ENCODE peak calls at places on chromosome 11, in five cellular contexts. X is upper lobe of right lung, Q is aorta, T is psoas muscle, Y is uterus. U is an unnamed sample. For H3K4me1, the result is how much of the 10 kb centered on the place peaks cover.

GRCh38 chr11:95108159-95108611 is 18.5 kb downstream of the ENDOD1 start:
- DNase-seq in X (no peak), Q (peak), T (peak), Y (peak), U (peak)

GRCh38 chr11:129275825-129276224 is 83.7 kb upstream of the ARHGAP32 start:
- DNase-seq in X (no peak), Y (no peak), Q (no peak), T (no peak), U (no peak)

GRCh38 chr11:94583213-94583884 is 16.2 kb downstream of the PIWIL4 start:
- DNase-seq in X (no peak), Y (no peak), Q (no peak), T (no peak), U (no peak)

GRCh38 chr11:66841861-66842260 is 1.4 kb upstream of the RCE1 start:
- DNase-seq in T (no peak), Q (no peak), Y (no peak), X (no peak), U (peak)

GRCh38 chr11:36333897-36334296 is 37.8 kb downstream of the PRR5L start:
- DNase-seq in Y (no peak), Q (no peak), T (no peak), X (no peak), U (no peak)

GRCh38 chr11:111801135-111801534 is 34.9 kb upstream of the PPP2R1B start:
- DNase-seq in Q (no peak), Y (no peak), X (no peak), T (no peak), U (no peak)

GRCh38 chr11:85779956-85780640 is 30.8 kb downstream of the SYTL2 start:
- DNase-seq in T (no peak), X (no peak), Y (no peak), Q (no peak), U (no peak)

GRCh38 chr11:92839450-92839849 is 130.0 kb upstream of the MTNR1B start:
- DNase-seq in X (no peak), Y (no peak), Q (no peak), T (no peak), U (no peak)

GRCh38 chr11:113874096-113874919 is 1.1 kb downstream of the USP28 start:
- DNase-seq in T (no peak), Y (no peak), Q (no peak), X (no peak), U (no peak)

GRCh38 chr11:8870461-8871282 is 40.3 kb upstream of the AKIP1 start:
- DNase-seq in T (peak), X (peak), Q (peak), Y (peak), U (peak)

GRCh38 chr11:48207881-48208280 is 8.7 kb upstream of the OR4B1 start:
- DNase-seq in X (no peak), Q (no peak), Y (no peak), T (no peak), U (no peak)

GRCh38 chr11:66987158-66987620 is 12.1 kb downstream of the C11orf86 start:
- DNase-seq in T (peak), Q (no peak), Y (no peak), X (no peak), U (no peak)

GRCh38 chr11:19939415-19939929 is 220.8 kb downstream of the DBX1 start:
- DNase-seq in X (no peak), Q (no peak), Y (no peak), T (no peak), U (no peak)

GRCh38 chr11:59102259-59102765 is 4.7 kb upstream of the FAM111B start:
- DNase-seq in X (peak), Y (peak), T (peak), Q (peak), U (peak)

GRCh38 chr11:78094250-78094649 is 14.6 kb upstream of the NDUFC2 start:
- DNase-seq in X (no peak), T (no peak), Y (no peak), Q (no peak), U (no peak)

GRCh38 chr11:88411265-88411664 is 73.7 kb upstream of the CTSC start:
- DNase-seq in X (no peak), Y (no peak), Q (no peak), T (no peak), U (no peak)

GRCh38 chr11:128095459-128096096 is 491.8 kb downstream of the ETS1 start:
- DNase-seq in T (no peak), Q (no peak), X (no peak), Y (no peak), U (no peak)

GRCh38 chr11:122721964-122722266 is 66.4 kb downstream of the UBASH3B start:
- DNase-seq in T (no peak), X (no peak), Y (no peak), Q (no peak), U (no peak)

GRCh38 chr11:35927730-35928129 is 16.1 kb upstream of the LDLRAD3 start:
- DNase-seq in X (peak), T (peak), Q (peak), Y (peak), U (peak)

GRCh38 chr11:28696591-28696990 is 588.4 kb downstream of the METTL15 start:
- DNase-seq in Q (no peak), T (no peak), Y (no peak), X (no peak), U (no peak)

GRCh38 chr11:88455974-88456373 is 118.4 kb upstream of the CTSC start:
- DNase-seq in T (no peak), Y (no peak), Q (no peak), X (no peak), U (no peak)

GRCh38 chr11:76588455-76589325 is 81.9 kb downstream of the LRRC32 start:
- DNase-seq in T (peak), X (peak), Y (peak), Q (no peak), U (peak)

GRCh38 chr11:1533342-1533725 is 38.7 kb downstream of the DUSP8 start:
- DNase-seq in Y (no peak), X (no peak), Q (no peak), T (no peak), U (no peak)
- H3K4me1 ChIP-seq in Y (under half), X (under half), Q (under half), T (half or more), U (under half)

DNA sequence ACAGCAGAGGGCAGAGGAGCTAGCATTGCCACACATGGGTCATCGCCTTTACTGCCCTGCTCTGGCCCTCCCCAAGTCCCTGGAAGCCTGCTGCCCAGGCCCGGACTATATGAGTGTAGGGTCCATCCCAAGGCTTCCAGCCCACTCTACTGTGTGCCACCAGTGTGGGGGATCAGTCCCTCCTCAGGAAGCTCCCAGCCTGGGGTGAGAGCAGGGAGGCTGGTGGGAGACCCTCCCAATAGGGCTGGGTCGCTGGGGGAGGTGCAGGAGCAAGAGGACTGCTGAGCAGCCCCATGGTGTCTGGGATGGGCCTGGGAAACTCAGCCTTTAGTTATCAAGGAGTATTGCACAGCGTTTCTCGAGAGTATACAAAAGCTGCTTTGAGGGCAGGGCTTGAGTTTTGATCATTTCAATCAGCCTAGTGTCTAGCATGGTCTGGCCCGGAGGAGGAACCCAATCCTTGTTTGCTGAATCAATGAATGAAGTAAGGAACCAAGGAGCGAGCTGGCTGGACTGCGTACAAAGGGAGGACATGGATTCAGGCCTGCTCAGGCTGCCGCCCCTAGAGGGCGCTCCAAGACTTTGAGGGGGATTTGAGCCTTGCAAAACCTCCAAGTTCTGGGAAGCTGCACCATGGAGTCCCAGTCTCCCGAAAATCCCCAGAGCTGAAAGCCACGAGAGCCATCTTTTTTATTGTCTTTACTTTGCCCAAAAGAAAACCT is 89.0 kb upstream of the PARVA start:
- DNase-seq in X (peak), T (peak), Q (peak), Y (peak), U (peak)
- H3K4me3 ChIP-seq in X (no peak), T (no peak), Q (no peak), Y (no peak), U (no peak)

DNA sequence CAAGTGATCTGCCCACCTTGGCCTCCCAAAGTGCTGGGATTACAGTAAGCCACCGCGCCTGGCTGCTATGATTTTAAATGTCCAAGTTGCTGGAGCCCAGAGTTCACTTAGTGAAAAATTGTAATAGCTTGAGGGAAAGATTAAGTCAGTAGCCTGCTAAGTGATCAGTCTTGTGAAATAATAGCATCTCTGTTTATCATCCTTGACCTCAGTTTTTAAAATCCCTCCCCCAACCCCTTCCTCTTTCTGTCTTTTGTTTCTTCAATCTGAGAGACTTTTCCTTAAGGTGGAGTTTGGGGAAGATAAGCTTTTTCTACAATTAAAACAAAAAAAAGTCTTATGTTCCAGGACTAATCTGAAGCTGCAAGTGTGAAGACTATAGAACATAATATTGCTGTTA is 6.4 kb downstream of the HIPK3 start:
- DNase-seq in Y (no peak), T (no peak), Q (no peak), X (no peak), U (no peak)
- H3K4me1 ChIP-seq in Y (under half), T (half or more), Q (under half), X (half or more), U (under half)

GRCh38 chr11:65612691-65613090 is 1.3 kb downstream of the MAP3K11 start:
- DNase-seq in T (no peak), Y (no peak), Q (no peak), X (no peak), U (no peak)

GRCh38 chr11:65609711-65610110 is 4.3 kb downstream of the MAP3K11 start:
- DNase-seq in Y (no peak), Q (no peak), T (no peak), X (no peak), U (no peak)

GRCh38 chr11:65609236-65609635 is 4.8 kb downstream of the MAP3K11 start:
- DNase-seq in Y (no peak), X (no peak), T (no peak), Q (no peak), U (no peak)

GRCh38 chr11:65611758-65612603 is 2.0 kb downstream of the MAP3K11 start:
- DNase-seq in Y (no peak), X (no peak), Q (no peak), T (no peak), U (no peak)

DNA sequence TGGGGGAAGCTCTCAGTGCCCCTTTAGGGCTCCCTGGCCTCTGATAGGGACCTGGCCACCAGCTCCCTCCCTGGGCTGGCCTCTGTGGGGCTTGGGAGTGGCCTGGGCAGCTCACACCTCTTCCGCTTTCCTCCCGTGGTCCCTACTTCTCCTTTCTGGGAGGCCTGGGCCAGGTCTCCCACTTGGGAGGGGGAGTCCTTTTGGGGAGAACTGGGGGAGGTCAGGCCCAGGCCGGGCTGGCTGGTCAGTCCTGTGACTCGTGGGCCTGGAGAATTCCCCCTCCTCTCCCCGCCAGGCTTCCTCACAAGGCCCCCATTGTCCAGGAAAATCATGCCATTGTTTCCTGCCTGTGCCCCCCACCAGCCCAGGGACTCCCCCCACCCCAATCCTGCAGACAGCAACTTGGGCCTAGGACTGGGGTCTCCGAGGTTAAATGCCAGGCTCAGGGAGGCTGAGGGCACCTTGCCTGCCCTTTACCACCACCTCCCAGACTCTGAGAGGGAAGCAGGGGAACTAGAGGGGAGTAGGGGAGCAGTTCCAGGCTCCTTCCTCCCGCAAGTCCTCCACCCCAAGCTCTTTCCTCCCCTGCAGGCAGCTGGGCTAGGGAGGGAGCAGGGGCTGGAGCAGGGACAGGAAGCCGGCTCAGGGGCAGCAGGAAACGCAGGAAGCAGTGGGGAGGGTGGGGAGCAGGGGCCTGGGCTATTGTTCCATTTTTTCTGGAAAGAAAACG is 2.8 kb downstream of the MAP3K11 start:
- DNase-seq in X (peak), Q (no peak), T (no peak), Y (no peak), U (peak)
- H3K4me3 ChIP-seq in X (peak), Q (no peak), T (peak), Y (peak), U (peak)

DNA sequence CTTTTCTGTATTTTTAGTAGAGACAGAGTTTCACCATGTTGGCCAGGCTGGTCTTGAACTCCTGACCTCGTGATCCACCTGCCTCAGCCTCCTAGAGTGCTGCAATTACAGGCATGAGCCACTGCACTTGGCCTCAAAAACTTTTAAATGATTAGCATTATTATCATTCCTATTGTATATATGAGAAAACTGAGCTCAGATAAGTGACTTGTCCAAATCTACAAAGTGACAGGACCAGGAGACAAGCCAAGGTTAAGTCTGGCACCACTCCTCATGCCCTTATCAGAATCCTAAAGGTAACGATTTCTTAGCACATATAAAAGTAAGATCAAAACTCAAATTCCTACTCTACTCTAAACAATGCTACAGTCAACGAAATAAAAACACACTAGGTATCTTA is 32.2 kb upstream of the CHRNA10 start:
- DNase-seq in T (no peak), Y (no peak), X (no peak), Q (no peak), U (no peak)
- H3K4me1 ChIP-seq in T (under half), Y (under half), X (under half), Q (under half), U (under half)

DNA sequence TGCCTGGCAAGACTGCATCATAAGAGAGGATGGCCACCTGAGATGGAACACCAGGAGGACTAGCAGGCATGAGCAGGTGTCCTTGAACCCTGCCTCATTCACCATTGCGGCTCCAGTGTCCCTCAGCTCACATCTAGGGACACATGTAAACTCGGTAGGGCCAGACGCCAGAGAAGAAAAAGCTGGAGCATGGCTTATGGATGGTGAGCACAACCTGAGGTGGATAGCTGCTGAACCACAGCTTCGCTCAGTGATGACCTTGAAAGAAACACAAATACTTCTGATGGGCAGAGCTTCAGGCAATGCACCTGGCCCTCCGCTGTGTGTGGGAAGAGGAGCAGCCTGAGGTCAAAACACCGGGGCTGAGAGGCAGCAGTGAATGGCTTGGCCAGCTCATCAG is 89.4 kb downstream of the MYEOV start:
- DNase-seq in Y (no peak), X (no peak), T (no peak), Q (no peak), U (peak)
- H3K4me3 ChIP-seq in Y (no peak), X (no peak), T (no peak), Q (no peak), U (no peak)

DNA sequence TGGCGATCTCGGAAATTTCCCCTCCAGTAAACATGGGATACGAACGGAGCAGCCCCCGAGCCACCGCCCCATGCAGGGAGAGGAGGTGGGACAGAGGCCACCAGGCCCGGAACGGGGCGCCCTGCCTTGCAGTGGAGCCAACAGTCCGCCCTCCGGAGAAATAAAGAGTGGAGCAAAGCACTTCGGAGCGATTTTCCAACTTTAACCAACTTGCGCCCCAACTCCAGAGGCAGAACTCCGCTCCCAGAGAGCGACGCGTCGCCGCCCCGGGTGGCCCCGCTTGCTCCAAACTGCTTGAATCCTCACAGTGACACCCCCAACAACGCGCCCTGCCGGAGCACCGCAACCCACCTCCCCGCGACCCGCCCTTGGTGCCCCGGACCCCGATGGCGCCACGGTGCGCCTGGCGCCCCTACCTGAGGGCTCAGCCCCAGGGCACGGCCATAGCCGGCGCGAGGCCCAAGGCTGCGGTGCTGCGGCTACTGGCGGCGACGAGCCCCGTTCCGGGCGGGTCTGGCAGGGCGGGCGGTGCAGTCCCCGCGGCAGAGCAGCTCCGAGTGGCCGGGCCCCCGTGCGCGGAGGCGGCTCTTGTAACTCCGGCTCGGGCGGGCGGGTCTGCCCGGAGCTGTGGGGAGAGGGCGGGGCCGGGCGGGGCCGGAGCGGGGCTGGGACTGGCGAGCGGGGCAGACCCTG is at the start of gene AHNAK:
- DNase-seq in Y (peak), T (peak), Q (peak), X (peak), U (peak)
- H3K4me1 ChIP-seq in Y (under half), T (half or more), Q (under half), X (half or more), U (under half)

GRCh38 chr11:60951909-60952741 is at the start of gene SLC15A3:
- DNase-seq in T (peak), Q (peak), X (peak), Y (peak), U (peak)
- H3K4me3 ChIP-seq in T (peak), Q (peak), X (peak), Y (peak), U (peak)